ENCODE peak calls at places on chromosomes 2 and 18, in five cellular contexts. One of them, this sample, is unnamed. For H3K79me2, the result is how much of the 10 kb centered on the place peaks cover.

GRCh38 chr2:191593622-191594416 is 84.1 kb upstream of the NABP1 start:
- DNase-seq in GM12878: no peak
- DNase-seq in H1: no peak
- DNase-seq in K562: no peak
- DNase-seq in HepG2: peak
- DNase-seq in this sample: no peak

GRCh38 chr18:63788447-63789096 is 13.4 kb downstream of the SERPINB7 start:
- DNase-seq in H1: no peak
- DNase-seq in K562: no peak
- DNase-seq in HepG2: no peak
- DNase-seq in GM12878: no peak
- DNase-seq in this sample: peak

GRCh38 chr2:120344214-120344990 is 1.5 kb upstream of the INHBB start:
- DNase-seq in K562: no peak
- DNase-seq in HepG2: no peak
- DNase-seq in H1: peak
- DNase-seq in GM12878: no peak
- DNase-seq in this sample: no peak

GRCh38 chr2:73685770-73686438 is 43.7 kb upstream of the NAT8 start:
- DNase-seq in GM12878: no peak
- DNase-seq in HepG2: peak
- DNase-seq in H1: no peak
- DNase-seq in K562: no peak
- DNase-seq in this sample: no peak

GRCh38 chr2:44430340-44430739 is 68.6 kb downstream of the CAMKMT start:
- DNase-seq in GM12878: no peak
- DNase-seq in HepG2: no peak
- DNase-seq in H1: no peak
- DNase-seq in K562: no peak
- DNase-seq in this sample: no peak

GRCh38 chr2:170582747-170583463 is 132.2 kb upstream of the SP5 start:
- DNase-seq in HepG2: no peak
- DNase-seq in K562: no peak
- DNase-seq in H1: no peak
- DNase-seq in GM12878: no peak
- DNase-seq in this sample: no peak

GRCh38 chr2:120589782-120590608 is 145.7 kb upstream of the GLI2 start:
- DNase-seq in K562: no peak
- DNase-seq in HepG2: peak
- DNase-seq in GM12878: no peak
- DNase-seq in H1: no peak
- DNase-seq in this sample: no peak

GRCh38 chr2:85522090-85522647 is 16.8 kb upstream of the MAT2A start:
- DNase-seq in K562: no peak
- DNase-seq in H1: no peak
- DNase-seq in HepG2: no peak
- DNase-seq in GM12878: no peak
- DNase-seq in this sample: no peak

GRCh38 chr18:48644029-48644428 is 105.2 kb downstream of the CTIF start:
- DNase-seq in K562: no peak
- DNase-seq in H1: no peak
- DNase-seq in GM12878: no peak
- DNase-seq in HepG2: no peak
- DNase-seq in this sample: no peak
- TF ChIP-seq SIN3A in K562: no peak
- TF ChIP-seq SIN3A in H1: no peak
- TF ChIP-seq SIN3A in GM12878: no peak
- TF ChIP-seq SIN3A in HepG2: no peak
- TF ChIP-seq SIN3A in this sample: no peak

DNA sequence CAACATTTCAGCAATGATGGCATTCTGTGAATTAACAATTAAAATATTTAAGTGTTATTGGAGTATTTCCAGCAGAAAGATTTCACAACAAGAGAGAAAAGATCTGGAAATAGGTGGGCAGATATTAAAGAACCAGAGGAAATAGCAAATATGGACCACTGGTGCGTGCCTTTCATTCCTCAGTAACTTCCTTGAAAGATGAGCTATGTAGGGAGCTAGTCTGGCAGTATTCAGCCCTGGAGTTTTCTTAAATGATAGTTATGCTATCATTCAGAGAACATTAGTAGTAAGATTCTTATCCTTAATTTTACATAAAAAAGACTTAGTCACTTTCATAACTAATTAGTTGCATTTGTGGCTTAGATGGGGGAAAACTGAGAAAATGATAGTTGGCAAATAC is 41.5 kb downstream of the TANC1 start:
- DNase-seq in H1: no peak
- DNase-seq in GM12878: no peak
- DNase-seq in HepG2: no peak
- DNase-seq in K562: no peak
- DNase-seq in this sample: no peak
- TF ChIP-seq ZNF274 in H1: no peak
- TF ChIP-seq ZNF274 in GM12878: no peak
- TF ChIP-seq ZNF274 in HepG2: no peak
- TF ChIP-seq ZNF274 in K562: no peak
- TF ChIP-seq ZNF274 in this sample: no peak

GRCh38 chr2:235518317-235519090 is 24.7 kb downstream of the AGAP1 start:
- DNase-seq in H1: no peak
- DNase-seq in HepG2: no peak
- DNase-seq in GM12878: no peak
- DNase-seq in K562: no peak
- DNase-seq in this sample: no peak
- H3K79me2 ChIP-seq in H1: under half
- H3K79me2 ChIP-seq in HepG2: half or more
- H3K79me2 ChIP-seq in GM12878: under half
- H3K79me2 ChIP-seq in K562: half or more
- H3K79me2 ChIP-seq in this sample: half or more

GRCh38 chr2:98093611-98094010 is 6.6 kb downstream of the VWA3B start:
- DNase-seq in H1: no peak
- DNase-seq in GM12878: no peak
- DNase-seq in K562: no peak
- DNase-seq in HepG2: no peak
- DNase-seq in this sample: no peak
- TF ChIP-seq SIN3A in H1: no peak
- TF ChIP-seq SIN3A in GM12878: no peak
- TF ChIP-seq SIN3A in K562: no peak
- TF ChIP-seq SIN3A in HepG2: no peak
- TF ChIP-seq SIN3A in this sample: no peak

GRCh38 chr2:46569766-46570165 is 90.4 kb downstream of the TMEM247 start:
- DNase-seq in GM12878: no peak
- DNase-seq in K562: no peak
- DNase-seq in HepG2: no peak
- DNase-seq in H1: no peak
- DNase-seq in this sample: no peak

GRCh38 chr2:46578966-46579365 is 99.6 kb downstream of the TMEM247 start:
- DNase-seq in GM12878: no peak
- DNase-seq in H1: no peak
- DNase-seq in HepG2: no peak
- DNase-seq in K562: no peak
- DNase-seq in this sample: no peak

GRCh38 chr2:46570396-46570795 is 91.0 kb downstream of the TMEM247 start:
- DNase-seq in K562: no peak
- DNase-seq in H1: no peak
- DNase-seq in HepG2: no peak
- DNase-seq in GM12878: no peak
- DNase-seq in this sample: no peak

GRCh38 chr2:46575467-46575866 is 96.1 kb downstream of the TMEM247 start:
- DNase-seq in HepG2: no peak
- DNase-seq in GM12878: no peak
- DNase-seq in K562: no peak
- DNase-seq in H1: no peak
- DNase-seq in this sample: no peak

DNA sequence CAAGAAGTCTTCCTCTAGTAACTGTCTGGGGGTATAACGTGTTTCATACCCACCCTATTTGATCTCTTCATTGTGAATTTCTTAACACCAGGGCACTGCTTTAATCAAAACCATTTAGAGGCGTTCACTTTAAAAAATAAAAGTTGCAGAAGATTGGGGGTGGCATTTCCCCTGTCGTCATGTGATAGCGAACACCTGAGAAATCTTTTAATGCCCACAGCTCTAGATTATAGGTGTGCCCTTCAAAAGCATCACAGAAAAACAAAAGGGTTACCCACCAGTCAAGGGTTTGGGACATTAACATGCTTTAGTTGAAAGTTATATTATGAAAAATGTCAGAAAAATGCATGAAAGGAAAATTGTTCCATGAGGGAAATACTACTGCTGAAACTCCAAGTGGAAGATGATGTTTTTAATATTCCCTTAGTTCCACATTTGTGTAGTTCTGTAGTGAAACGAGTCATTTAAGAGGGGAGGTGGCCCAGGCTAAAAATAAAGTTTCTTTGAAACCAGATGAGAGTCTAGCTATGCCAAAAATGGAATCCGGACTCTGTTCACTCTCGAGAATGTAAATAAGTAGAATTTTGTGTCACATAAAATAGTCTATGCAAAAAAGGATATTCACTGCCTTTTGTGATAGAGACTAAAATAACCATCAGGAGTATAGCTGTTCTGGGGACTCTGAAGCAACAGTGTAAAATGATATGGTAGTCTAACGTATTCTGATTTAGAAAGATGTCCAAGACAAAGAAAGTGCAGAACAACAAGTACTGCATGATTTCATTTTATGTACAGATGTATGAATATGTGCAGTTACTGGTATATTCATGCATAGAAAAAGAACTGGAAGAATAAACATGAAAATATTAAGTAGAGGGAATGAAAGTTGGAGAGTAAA is 95.3 kb downstream of the TMEM247 start:
- DNase-seq in H1: no peak
- DNase-seq in HepG2: no peak
- DNase-seq in K562: no peak
- DNase-seq in GM12878: peak
- DNase-seq in this sample: no peak
- TF ChIP-seq ZNF274 in H1: no peak
- TF ChIP-seq ZNF274 in HepG2: no peak
- TF ChIP-seq ZNF274 in K562: no peak
- TF ChIP-seq ZNF274 in GM12878: no peak
- TF ChIP-seq ZNF274 in this sample: no peak

GRCh38 chr2:164757934-164758695 is 83.5 kb downstream of the COBLL1 start:
- DNase-seq in HepG2: peak
- DNase-seq in H1: no peak
- DNase-seq in K562: no peak
- DNase-seq in GM12878: no peak
- DNase-seq in this sample: no peak

GRCh38 chr2:164761737-164762460 is 79.7 kb downstream of the COBLL1 start:
- DNase-seq in H1: no peak
- DNase-seq in GM12878: no peak
- DNase-seq in HepG2: no peak
- DNase-seq in K562: no peak
- DNase-seq in this sample: no peak

GRCh38 chr2:164754157-164755093 is 87.2 kb downstream of the COBLL1 start:
- DNase-seq in H1: no peak
- DNase-seq in K562: no peak
- DNase-seq in GM12878: no peak
- DNase-seq in HepG2: no peak
- DNase-seq in this sample: no peak

GRCh38 chr2:164756773-164757172 is 84.8 kb downstream of the COBLL1 start:
- DNase-seq in K562: no peak
- DNase-seq in GM12878: no peak
- DNase-seq in HepG2: peak
- DNase-seq in H1: no peak
- DNase-seq in this sample: no peak
- H3K79me2 ChIP-seq in K562: under half
- H3K79me2 ChIP-seq in GM12878: under half
- H3K79me2 ChIP-seq in HepG2: half or more
- H3K79me2 ChIP-seq in H1: under half
- H3K79me2 ChIP-seq in this sample: under half

DNA sequence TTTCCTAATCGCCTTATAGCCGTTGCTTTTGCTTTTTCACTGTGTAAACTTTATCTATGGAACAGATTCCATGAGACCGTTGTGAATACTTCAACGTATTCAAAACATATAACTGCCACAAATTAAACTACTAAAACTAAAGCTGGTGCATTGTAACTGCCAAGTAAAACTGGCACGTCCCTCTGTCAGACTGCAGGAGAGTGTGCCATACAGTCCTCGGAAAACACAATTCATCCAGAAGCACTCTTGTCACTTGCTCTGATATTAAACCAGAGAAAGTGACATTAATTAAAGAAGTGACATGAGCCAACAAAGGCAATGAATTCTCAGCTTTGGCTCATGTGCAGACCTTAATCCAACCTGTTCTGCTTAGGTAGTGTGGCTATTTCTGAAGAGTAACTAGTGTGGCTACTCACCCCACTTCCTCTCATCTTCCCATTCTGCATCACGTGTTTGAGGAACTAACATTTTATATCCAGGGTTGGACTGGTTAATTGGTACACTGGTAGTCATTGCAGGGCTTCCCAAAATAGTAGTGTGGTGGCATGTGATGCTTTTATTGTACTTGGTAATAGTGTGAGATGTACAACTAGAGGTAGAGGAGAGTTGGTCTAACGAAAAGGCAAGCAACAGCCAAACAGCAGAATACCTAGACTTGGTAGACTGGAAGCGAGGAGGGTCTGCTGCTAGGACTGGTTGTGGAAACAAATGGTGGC is 9.8 kb downstream of the VRK2 start:
- DNase-seq in K562: no peak
- DNase-seq in H1: no peak
- DNase-seq in HepG2: no peak
- DNase-seq in GM12878: no peak
- DNase-seq in this sample: no peak
- TF ChIP-seq SIN3A in K562: no peak
- TF ChIP-seq SIN3A in H1: no peak
- TF ChIP-seq SIN3A in HepG2: no peak
- TF ChIP-seq SIN3A in GM12878: no peak
- TF ChIP-seq SIN3A in this sample: no peak